ENCODE peak calls at places on chromosomes 13 and 19, in five cellular contexts. T is H1, Z is omental fat pad, W is left ventricle myocardium inferior, R is fibroblast of pulmonary artery. Q is an unnamed sample.
A peak's percentile ranks its signal among the peaks of the same experiment; 100 is the strongest.

GRCh38 chr19:45498411-45499195 is at the start of gene PPM1N:
- DNase-seq in T (no peak), Z (no peak), W (no peak), R (no peak), Q (no peak)

GRCh38 chr13:48493851-48494250 is 39.0 kb downstream of the RCBTB2 start:
- DNase-seq in T (no peak), Z (no peak), W (no peak), R (peak; percentile 65), Q (peak; percentile 11)

GRCh38 chr19:52248256-52248655 is 21.1 kb upstream of the ZNF766 start:
- DNase-seq in T (no peak), Z (peak; percentile 35), W (peak; percentile 43), R (peak; percentile 51), Q (peak; percentile 54)

GRCh38 chr19:36081894-36082293 is 27.2 kb downstream of the WDR62 start:
- DNase-seq in T (no peak), Z (no peak), W (no peak), R (no peak), Q (no peak)

GRCh38 chr13:52195052-52195837 is 35.8 kb upstream of the NEK3 start:
- DNase-seq in T (peak; percentile 60), Z (peak; percentile 25), W (peak; percentile 85), R (peak; percentile 80), Q (no peak)

GRCh38 chr13:32528358-32528757 is 10.2 kb downstream of the N4BP2L2 start:
- DNase-seq in T (no peak), Z (no peak), W (no peak), R (peak; percentile 29), Q (no peak)

GRCh38 chr19:10001899-10002298 is 8.4 kb downstream of the COL5A3 start:
- DNase-seq in T (no peak), Z (no peak), W (peak; percentile 63), R (peak; percentile 20), Q (no peak)

GRCh38 chr19:13163609-13164364 is 13.6 kb downstream of the IER2 start:
- DNase-seq in T (no peak), Z (no peak), W (peak; percentile 67), R (peak; percentile 94), Q (peak; percentile 82)

GRCh38 chr13:36067619-36068456 is 63.3 kb downstream of the DCLK1 start:
- DNase-seq in T (no peak), Z (no peak), W (no peak), R (no peak), Q (no peak)

GRCh38 chr13:106369091-106369490 is 166.4 kb downstream of the EFNB2 start:
- DNase-seq in T (no peak), Z (no peak), W (no peak), R (no peak), Q (no peak)

GRCh38 chr13:110449225-110450015 is 112.1 kb downstream of the RAB20 start:
- DNase-seq in T (no peak), Z (no peak), W (no peak), R (no peak), Q (no peak)

GRCh38 chr19:34837262-34837661 is 64.2 kb upstream of the ZNF599 start:
- DNase-seq in T (no peak), Z (no peak), W (peak; percentile 74), R (peak; percentile 31), Q (no peak)

GRCh38 chr13:59914556-59914955 is 249.2 kb downstream of the DIAPH3 start:
- DNase-seq in T (no peak), Z (no peak), W (no peak), R (peak; percentile 41), Q (peak; percentile 36)

GRCh38 chr19:18833141-18833476 is 1.4 kb downstream of the UPF1 start:
- DNase-seq in T (no peak), Z (no peak), W (no peak), R (no peak), Q (no peak)

GRCh38 chr13:65470781-65471180 is 1759.4 kb downstream of the PCDH9 start:
- DNase-seq in T (no peak), Z (no peak), W (no peak), R (peak; percentile 35), Q (peak; percentile 19)

GRCh38 chr13:68727788-68728187 is 1379.8 kb upstream of the ATXN8OS start:
- DNase-seq in T (no peak), Z (no peak), W (no peak), R (no peak), Q (no peak)

GRCh38 chr19:46287585-46287984 is 9.3 kb upstream of the HIF3A start:
- DNase-seq in T (no peak), Z (no peak), W (no peak), R (peak; percentile 58), Q (no peak)

GRCh38 chr13:46553886-46554855 is 1.2 kb downstream of the LRCH1 start:
- DNase-seq in T (no peak), Z (peak; percentile 35), W (peak; percentile 69), R (peak; percentile 91), Q (peak; percentile 81)

GRCh38 chr19:10760268-10760944 is 42.5 kb downstream of the DNM2 start:
- DNase-seq in T (no peak), Z (no peak), W (no peak), R (no peak), Q (peak; percentile 50)

GRCh38 chr19:4647676-4648644 is 8.6 kb downstream of the TNFAIP8L1 start:
- DNase-seq in T (no peak), Z (no peak), W (peak; percentile 74), R (peak; percentile 81), Q (no peak)
- TF ChIP-seq CTCF in T (peak; percentile 63), Z (no peak), W (peak; percentile 45), R (peak; percentile 38), Q (peak; percentile 26)

DNA sequence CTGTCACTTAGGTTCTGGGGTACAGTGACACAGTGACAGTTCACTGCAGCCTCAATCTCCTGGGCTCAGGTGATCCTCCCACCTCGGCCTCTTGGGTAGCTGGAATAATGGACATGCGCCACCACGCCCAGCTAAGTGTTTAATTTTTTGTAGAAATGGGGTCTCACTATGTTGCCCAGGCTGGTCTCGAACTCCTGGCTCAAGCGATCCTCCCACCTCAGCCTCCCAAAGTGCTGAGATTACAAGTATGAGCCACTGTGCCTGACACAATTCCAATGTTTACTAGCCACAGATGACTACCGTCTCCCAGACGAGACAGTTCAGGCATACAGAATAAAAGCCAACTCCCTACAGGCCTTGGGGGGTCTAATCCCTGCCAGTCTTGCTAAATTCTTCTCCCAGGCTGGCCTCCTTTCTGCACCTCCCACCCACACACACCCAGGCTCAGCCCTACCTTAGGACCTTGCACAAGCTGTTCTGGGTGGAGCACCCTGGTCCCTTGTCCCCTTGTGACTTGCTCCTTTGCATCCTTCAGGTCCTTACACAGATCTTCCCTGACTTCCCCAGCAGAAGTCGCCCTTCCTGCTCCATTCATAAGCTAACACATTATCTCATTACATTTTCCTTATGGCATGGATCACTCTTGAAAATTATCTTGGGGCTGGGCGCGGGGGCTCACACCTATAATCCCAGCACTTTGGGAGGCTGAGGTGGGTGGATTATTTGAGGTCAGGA is 106.4 kb downstream of the INSR start:
- DNase-seq in T (no peak), Z (no peak), W (no peak), R (no peak), Q (no peak)
- TF ChIP-seq CTCF in T (no peak), Z (no peak), W (no peak), R (no peak), Q (peak; percentile 9)

GRCh38 chr19:17340871-17341357 is 3.6 kb downstream of the GTPBP3 start:
- DNase-seq in T (no peak), Z (no peak), W (no peak), R (no peak), Q (no peak)
- TF ChIP-seq CTCF in T (peak; percentile 59), Z (no peak), W (no peak), R (no peak), Q (no peak)

DNA sequence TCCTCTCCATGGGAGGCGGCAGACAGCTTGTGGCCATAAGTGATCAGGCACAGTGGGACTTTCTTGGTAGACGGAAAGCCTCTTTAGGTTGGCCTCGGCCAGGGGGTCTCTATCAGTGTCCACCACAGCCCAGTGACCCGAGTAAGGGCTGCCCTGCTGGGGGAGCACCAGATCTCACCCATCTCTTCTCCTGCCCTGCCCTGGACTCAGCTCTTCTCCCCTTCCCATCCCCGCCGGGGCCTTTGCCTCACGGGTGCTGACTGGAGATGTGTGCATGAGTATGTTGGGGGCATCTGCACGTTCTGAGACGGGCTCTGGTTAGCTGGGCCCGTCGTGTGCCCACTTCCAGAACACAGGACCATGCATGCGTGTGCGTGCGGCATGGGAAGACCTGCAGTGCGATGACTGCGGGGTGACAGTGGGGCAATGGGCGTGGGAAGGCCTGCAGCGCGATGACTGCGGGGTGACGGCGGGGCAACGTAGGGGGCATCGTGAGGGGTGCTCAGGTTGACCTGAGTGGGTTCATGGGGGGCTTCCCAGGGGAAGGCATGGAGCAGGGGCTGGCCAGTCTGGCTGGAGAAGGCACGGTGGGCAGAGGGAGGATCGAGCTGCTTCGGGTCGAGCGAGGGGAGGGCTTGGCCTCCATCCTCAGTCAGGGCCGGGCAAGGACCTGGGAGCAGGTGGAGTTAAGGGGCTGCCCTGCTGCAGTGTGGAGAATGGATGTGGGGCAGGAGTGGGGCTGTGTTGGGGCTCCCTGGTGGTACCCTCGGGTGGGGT is 15.9 kb downstream of the EPN1 start:
- DNase-seq in T (no peak), Z (no peak), W (no peak), R (no peak), Q (no peak)
- TF ChIP-seq CTCF in T (no peak), Z (no peak), W (no peak), R (no peak), Q (no peak)

DNA sequence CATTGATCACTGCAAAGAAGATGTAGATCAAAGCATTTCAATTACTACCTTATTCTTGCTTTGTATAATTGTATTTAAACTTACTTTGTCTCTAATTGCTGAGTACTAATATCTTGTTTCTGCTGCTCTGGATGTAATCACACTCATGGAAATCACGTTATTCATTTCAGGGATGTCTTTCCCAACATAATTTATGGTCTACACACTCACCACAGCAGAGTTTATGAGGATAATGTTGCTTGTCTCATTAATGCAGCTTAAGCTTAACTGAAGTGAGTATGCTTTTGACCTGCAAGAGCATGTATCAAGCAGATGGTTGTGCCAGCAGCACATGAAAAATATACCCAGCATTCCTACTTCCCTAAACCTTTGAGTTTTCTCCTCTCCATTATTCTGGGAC is 1080.8 kb downstream of the SLITRK5 start:
- DNase-seq in T (no peak), Z (no peak), W (no peak), R (no peak), Q (no peak)
- TF ChIP-seq CTCF in T (no peak), Z (no peak), W (no peak), R (no peak), Q (no peak)

DNA sequence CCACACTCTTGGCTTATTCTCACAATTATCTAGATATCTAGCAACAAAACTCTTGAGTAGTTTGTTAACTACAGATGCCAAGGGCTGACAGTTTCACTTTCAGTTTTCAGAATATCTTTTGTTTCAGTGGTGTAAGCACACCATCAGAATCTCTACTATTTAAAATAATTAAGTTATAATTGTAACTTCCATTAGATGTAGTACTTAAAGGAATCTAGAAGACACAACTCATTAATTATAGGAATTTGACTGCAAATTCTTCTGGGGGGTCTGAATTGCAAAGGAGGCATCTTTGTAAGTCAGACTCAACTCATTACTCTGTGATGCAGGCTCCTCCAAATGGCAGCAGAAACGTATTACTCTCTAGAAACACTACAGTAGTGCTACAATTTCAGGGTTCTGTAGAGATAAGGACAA is 44.9 kb upstream of the USPL1 start:
- DNase-seq in T (no peak), Z (no peak), W (no peak), R (peak; percentile 61), Q (peak; percentile 38)
- TF ChIP-seq CTCF in T (no peak), Z (no peak), W (peak; percentile 32), R (peak; percentile 36), Q (peak; percentile 44)

Q was measured in HFFc6.